ENCODE peak calls at places on chromosomes 7 and 10, in seven cellular contexts. O, Y, V, Z, G, A and X are unnamed samples.

GRCh38 chr7:68031180-68031943 is 1034.7 kb downstream of the TYW1 start:
- DNase-seq in V (no peak), A (no peak), O (no peak), Y (no peak), Z (no peak), G (no peak), X (no peak)

GRCh38 chr7:132551928-132552327 is 24.3 kb downstream of the PLXNA4 start:
- DNase-seq in Z (no peak), O (no peak), A (no peak), G (no peak), Y (no peak), V (no peak), X (no peak)

GRCh38 chr10:20466731-20467130 is 430.4 kb downstream of the NEBL start:
- DNase-seq in A (peak; percentile 54), O (no peak), Z (no peak), V (no peak), Y (no peak), G (no peak), X (no peak)

GRCh38 chr10:35639651-35640311 is 2.3 kb downstream of the FZD8 start:
- DNase-seq in O (no peak), A (peak; percentile 24), V (no peak), Y (peak; percentile 20), Z (no peak), G (peak; percentile 68), X (no peak)

GRCh38 chr10:131195116-131195515 is 116.4 kb downstream of the TCERG1L start:
- DNase-seq in G (no peak), V (no peak), Y (no peak), A (no peak), Z (no peak), O (no peak), X (peak; percentile 25)

GRCh38 chr10:23696476-23696875 is 257.6 kb downstream of the OTUD1 start:
- DNase-seq in Y (no peak), G (no peak), V (no peak), A (no peak), O (no peak), Z (no peak), X (no peak)

GRCh38 chr7:72490301-72490700 is 78.2 kb upstream of the CALN1 start:
- DNase-seq in V (no peak), O (no peak), Y (no peak), A (no peak), Z (no peak), G (no peak), X (no peak)

GRCh38 chr7:43234968-43235367 is 122.5 kb downstream of the HECW1 start:
- DNase-seq in G (no peak), Y (no peak), A (no peak), Z (no peak), V (no peak), O (no peak), X (no peak)

GRCh38 chr7:154380771-154381170 is 328.6 kb downstream of the DPP6 start:
- DNase-seq in G (no peak), O (no peak), V (no peak), Z (no peak), A (no peak), Y (no peak), X (no peak)

GRCh38 chr7:90894122-90894521 is 298.0 kb downstream of the CDK14 start:
- DNase-seq in G (no peak), A (no peak), Y (no peak), Z (no peak), V (no peak), O (no peak), X (no peak)

GRCh38 chr10:110859947-110860376 is 11.8 kb upstream of the PDCD4 start:
- DNase-seq in Z (no peak), A (peak; percentile 65), V (no peak), G (no peak), Y (no peak), O (no peak), X (no peak)

GRCh38 chr10:5779753-5780152 is 33.5 kb downstream of the GDI2 start:
- DNase-seq in V (no peak), A (no peak), Y (no peak), G (no peak), O (no peak), Z (no peak), X (no peak)

GRCh38 chr10:1273372-1274097 is 217.3 kb downstream of the WDR37 start:
- DNase-seq in O (no peak), A (no peak), Z (no peak), G (no peak), V (no peak), Y (no peak), X (no peak)

GRCh38 chr7:76048668-76048988 is 722 bp downstream of the MDH2 start:
- DNase-seq in V (no peak), A (no peak), G (peak; percentile 59), O (no peak), Y (no peak), Z (no peak), X (no peak)

GRCh38 chr7:98470131-98470985 is 69.5 kb upstream of the BAIAP2L1 start:
- DNase-seq in Z (peak; percentile 59), Y (no peak), G (peak; percentile 85), V (no peak), A (no peak), O (no peak), X (no peak)

GRCh38 chr7:95421847-95422444 is 12.9 kb downstream of the PON2 start:
- DNase-seq in G (no peak), V (no peak), A (no peak), Z (no peak), Y (no peak), O (peak; percentile 25), X (no peak)

GRCh38 chr7:26426096-26426495 is 134.4 kb downstream of the SNX10 start:
- DNase-seq in O (no peak), G (no peak), V (no peak), Z (no peak), A (no peak), Y (no peak), X (no peak)

GRCh38 chr10:112966191-112966855 is 16.3 kb downstream of the TCF7L2 start:
- DNase-seq in A (no peak), V (no peak), G (no peak), Y (no peak), O (no peak), Z (no peak), X (no peak)

GRCh38 chr7:121344093-121344492 is 15.3 kb downstream of the WNT16 start:
- DNase-seq in A (no peak), Z (no peak), G (no peak), Y (no peak), O (no peak), V (no peak), X (no peak)

DNA sequence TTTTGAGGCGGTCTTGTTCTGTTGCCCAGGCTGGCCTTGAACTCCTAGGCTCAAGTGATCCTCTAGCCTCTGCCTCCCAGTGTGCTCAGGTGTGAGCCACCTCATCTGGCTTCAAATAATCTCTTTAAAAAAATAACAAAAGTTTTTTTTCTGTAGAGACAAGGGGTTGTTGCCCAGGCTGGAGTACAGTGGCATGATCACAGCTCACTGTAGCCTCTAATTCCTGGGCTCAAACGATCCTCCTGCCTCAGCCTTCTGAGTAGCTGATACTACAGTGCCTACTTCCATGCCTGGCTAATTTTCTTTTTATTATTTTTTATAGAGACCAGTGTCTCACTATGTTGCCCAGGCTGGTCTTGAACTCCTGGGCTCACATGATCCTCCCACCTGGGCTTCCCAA is 11.7 kb downstream of the FOXK1 start:
- DNase-seq in Z (no peak), A (no peak), V (no peak), O (no peak), Y (no peak), G (no peak), X (no peak)
- H3K27ac ChIP-seq in Z (no peak overlapping the region), A (no peak overlapping the region), V (no peak overlapping the region), O (peak overlapping the region; percentile 40), Y (peak overlapping the region; percentile 75), G (no peak overlapping the region), X (peak overlapping the region; percentile 95)

GRCh38 chr10:32650246-32650655 is 204.3 kb downstream of the CCDC7 start:
- DNase-seq in Y (no peak), V (no peak), G (no peak), O (no peak), Z (no peak), A (no peak), X (no peak)
- TF ChIP-seq CTCF in Y (no peak), V (no peak), G (peak; percentile 17), O (peak; percentile 25), Z (no peak), A (no peak), X (no peak)

DNA sequence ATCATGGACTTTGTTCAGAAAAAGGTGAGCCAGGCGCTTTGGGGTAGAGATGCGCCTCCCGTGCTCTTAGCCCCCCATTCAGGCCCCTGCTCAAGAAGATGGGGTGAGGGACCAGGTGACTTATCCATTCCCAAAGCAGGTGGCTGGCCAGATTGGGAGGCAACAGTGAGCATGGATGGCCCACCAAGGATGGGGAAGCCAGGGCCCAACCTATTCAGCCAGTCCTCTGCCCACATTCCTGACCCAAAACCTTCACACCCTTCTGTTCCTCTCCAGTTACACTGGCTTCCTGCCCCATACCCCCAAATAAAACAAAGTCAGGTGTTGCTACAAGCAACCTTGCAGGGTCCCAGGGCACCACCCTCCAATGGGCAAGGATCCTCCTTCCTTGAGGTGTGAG is 44.4 kb downstream of the TSPAN15 start:
- DNase-seq in Z (peak; percentile 13), A (no peak), G (no peak), V (no peak), Y (no peak), O (no peak), X (peak; percentile 48)
- H3K27ac ChIP-seq in Z (no peak overlapping the region), A (no peak overlapping the region), G (no peak overlapping the region), V (no peak overlapping the region), Y (no peak overlapping the region), O (no peak overlapping the region), X (no peak overlapping the region)

DNA sequence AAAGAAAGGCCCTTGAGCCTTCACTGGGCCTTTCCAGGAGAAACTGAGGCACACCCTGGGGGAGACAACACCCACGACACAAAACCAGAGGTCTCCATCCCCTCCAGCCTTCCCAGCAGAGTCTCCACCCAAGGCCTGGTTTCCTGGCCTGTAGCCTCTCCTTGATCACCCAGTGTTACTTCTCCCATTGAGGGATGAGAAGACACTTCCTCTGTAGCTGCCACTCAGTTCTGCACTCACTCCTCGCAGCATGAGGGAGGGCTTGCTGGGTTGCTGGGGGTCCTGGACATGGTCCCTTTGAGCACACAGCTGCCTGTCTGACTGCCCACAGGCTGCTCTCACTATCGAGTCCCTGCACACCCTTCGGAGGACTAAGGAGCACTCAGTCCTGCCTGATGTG is 438.1 kb upstream of the FOXK1 start:
- DNase-seq in O (no peak), Z (no peak), V (no peak), G (no peak), Y (no peak), A (no peak), X (peak; percentile 28)
- TF ChIP-seq CTCF in O (no peak), Z (no peak), V (no peak), G (no peak), Y (no peak), A (no peak), X (no peak)

DNA sequence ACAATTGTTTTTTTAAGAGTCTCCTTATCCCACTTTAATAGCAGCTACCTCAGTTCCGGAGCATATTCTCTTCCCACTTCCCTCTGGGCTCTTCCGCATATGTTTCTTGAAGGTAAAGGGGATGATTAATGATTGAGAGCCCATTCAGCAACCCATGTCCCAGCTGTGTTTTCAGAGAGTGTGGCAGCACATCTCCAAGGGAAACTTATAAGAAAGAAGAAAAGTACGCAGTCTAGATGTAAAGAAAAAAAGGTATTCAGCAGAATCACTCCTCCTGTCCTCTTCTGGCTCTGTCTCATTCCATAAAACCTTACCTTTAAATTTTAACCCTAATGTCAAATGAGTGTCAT is 9.7 kb upstream of the ANKRD7 start:
- DNase-seq in A (no peak), Y (no peak), O (no peak), V (no peak), G (no peak), Z (no peak), X (no peak)
- H3K27ac ChIP-seq in A (no peak overlapping the region), Y (no peak overlapping the region), O (no peak overlapping the region), V (no peak overlapping the region), G (no peak overlapping the region), Z (no peak overlapping the region), X (peak overlapping the region; percentile 22)